ENCODE peak calls at places on chromosome X, in six cellular contexts. K is glutamatergic neuron, P is mammary epithelial cell, L is psoas muscle, M is tibial nerve, H is breast epithelium. I is an unnamed sample.

GRCh38 chrX:9374537-9374936 is 90.3 kb upstream of the TBL1X start:
- DNase-seq in K (no peak), P (no peak), L (no peak), M (no peak), H (no peak), I (no peak)

GRCh38 chrX:68710870-68711576 is 63.6 kb downstream of the STARD8 start:
- DNase-seq in K (peak; percentile 42), P (peak; percentile 25), L (peak; percentile 61), M (no peak), H (no peak), I (no peak)

GRCh38 chrX:54423161-54423888 is 16.9 kb upstream of the TSR2 start:
- DNase-seq in K (peak; percentile 22), P (no peak), L (no peak), M (no peak), H (no peak), I (no peak)

GRCh38 chrX:47650164-47651042 is at the start of gene ELK1:
- DNase-seq in K (peak; percentile 88), P (peak; percentile 97), L (peak; percentile 97), M (peak; percentile 89), H (peak; percentile 92), I (peak; percentile 87)

GRCh38 chrX:48903290-48903689 is 5.6 kb downstream of the PQBP1 start:
- DNase-seq in K (no peak), P (no peak), L (no peak), M (no peak), H (no peak), I (no peak)

GRCh38 chrX:140712413-140713173 is 3.0 kb downstream of the LINC00632 start:
- DNase-seq in K (peak; percentile 73), P (no peak), L (peak; percentile 62), M (peak; percentile 13), H (peak; percentile 52), I (peak; percentile 92)

GRCh38 chrX:101347859-101348451 is 587 bp downstream of the TIMM8A start:
- DNase-seq in K (no peak), P (peak; percentile 15), L (no peak), M (no peak), H (no peak), I (no peak)

GRCh38 chrX:16666541-16666940 is 16.6 kb downstream of the S100G start:
- DNase-seq in K (no peak), P (no peak), L (no peak), M (no peak), H (no peak), I (no peak)

GRCh38 chrX:119419146-119419545 is 20.0 kb downstream of the SLC25A43 start:
- DNase-seq in K (no peak), P (no peak), L (no peak), M (no peak), H (no peak), I (no peak)

GRCh38 chrX:150436200-150436599 is 73.1 kb downstream of the MAMLD1 start:
- DNase-seq in K (no peak), P (no peak), L (no peak), M (no peak), H (no peak), I (no peak)

GRCh38 chrX:63657821-63658220 is 127.2 kb downstream of the ARHGEF9 start:
- DNase-seq in K (no peak), P (peak; percentile 6), L (peak; percentile 50), M (no peak), H (no peak), I (no peak)

GRCh38 chrX:153499258-153499657 is 4.5 kb downstream of the BGN start:
- DNase-seq in K (no peak), P (no peak), L (no peak), M (no peak), H (no peak), I (no peak)

GRCh38 chrX:68929332-68930150 is 100.7 kb downstream of the EFNB1 start:
- DNase-seq in K (no peak), P (peak; percentile 66), L (peak; percentile 69), M (no peak), H (no peak), I (no peak)

GRCh38 chrX:10110984-10111363 is 45.8 kb upstream of the CLCN4 start:
- DNase-seq in K (no peak), P (no peak), L (no peak), M (no peak), H (no peak), I (no peak)

GRCh38 chrX:123871309-123871708 is 11.5 kb downstream of the XIAP start:
- DNase-seq in K (no peak), P (no peak), L (no peak), M (no peak), H (no peak), I (no peak)

GRCh38 chrX:150257348-150258175 is 105.6 kb upstream of the MAMLD1 start:
- DNase-seq in K (no peak), P (no peak), L (no peak), M (no peak), H (no peak), I (no peak)

GRCh38 chrX:53319614-53320542 is 38.5 kb upstream of the IQSEC2 start:
- DNase-seq in K (peak; percentile 23), P (no peak), L (no peak), M (no peak), H (no peak), I (no peak)

GRCh38 chrX:68751372-68751771 is 77.4 kb upstream of the EFNB1 start:
- DNase-seq in K (no peak), P (no peak), L (no peak), M (no peak), H (no peak), I (no peak)

GRCh38 chrX:111823068-111823467 is 52.9 kb upstream of the TRPC5OS start:
- DNase-seq in K (peak; percentile 53), P (no peak), L (no peak), M (no peak), H (no peak), I (no peak)

GRCh38 chrX:25524150-25524549 is 508.4 kb upstream of the ARX start:
- DNase-seq in K (no peak), P (no peak), L (no peak), M (no peak), H (no peak), I (no peak)

GRCh38 chrX:39948564-39948963 is 149.2 kb downstream of the BCOR start:
- DNase-seq in K (peak; percentile 26), P (no peak), L (no peak), M (no peak), H (no peak), I (no peak)

GRCh38 chrX:12685541-12685940 is 105.7 kb upstream of the PRPS2 start:
- DNase-seq in K (no peak), P (peak; percentile 63), L (no peak), M (no peak), H (no peak), I (no peak)

GRCh38 chrX:134632386-134632785 is 25.9 kb downstream of the PLAC1 start:
- DNase-seq in K (no peak), P (no peak), L (no peak), M (no peak), H (no peak), I (no peak)

GRCh38 chrX:121000589-121000988 is 15.0 kb upstream of the CT47A1 start:
- DNase-seq in K (no peak), P (peak; percentile 33), L (no peak), M (no peak), H (no peak), I (no peak)

GRCh38 chrX:81021478-81021877 is 180.2 kb downstream of the HMGN5 start:
- DNase-seq in K (no peak), P (no peak), L (no peak), M (no peak), H (no peak), I (no peak)
- TF ChIP-seq CTCF in K (no peak), P (no peak), L (no peak), M (no peak), H (no peak), I (no peak)

DNA sequence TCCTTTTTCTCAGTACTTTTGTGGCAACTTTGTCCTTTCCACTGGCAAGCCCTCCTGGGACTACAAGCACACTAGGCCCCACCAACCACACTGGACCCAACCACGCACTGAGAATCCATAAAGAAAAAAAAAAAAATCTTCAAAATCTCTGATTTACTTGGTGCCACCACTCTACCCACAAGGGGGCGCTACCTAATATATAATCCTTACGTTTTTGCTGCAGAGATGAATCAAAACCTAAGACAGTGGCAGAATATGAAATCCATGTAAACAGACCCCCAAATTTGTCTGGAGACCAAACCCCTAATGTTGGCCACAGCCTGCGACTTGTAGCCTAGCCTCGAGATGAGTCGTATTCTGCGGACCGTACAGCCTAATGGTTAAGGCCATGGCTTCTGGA is 63.5 kb upstream of the ARHGAP36 start:
- DNase-seq in K (peak; percentile 22), P (no peak), L (no peak), M (no peak), H (no peak), I (no peak)
- TF ChIP-seq CTCF in K (peak; percentile 75), P (peak; percentile 56), L (peak; percentile 41), M (no peak), H (no peak), I (peak; percentile 89)

GRCh38 chrX:13892856-13893255 is 76.0 kb upstream of the GPM6B start:
- DNase-seq in K (no peak), P (peak; percentile 17), L (no peak), M (no peak), H (no peak), I (no peak)
- TF ChIP-seq CTCF in K (no peak), P (no peak), L (no peak), M (no peak), H (no peak), I (no peak)

DNA sequence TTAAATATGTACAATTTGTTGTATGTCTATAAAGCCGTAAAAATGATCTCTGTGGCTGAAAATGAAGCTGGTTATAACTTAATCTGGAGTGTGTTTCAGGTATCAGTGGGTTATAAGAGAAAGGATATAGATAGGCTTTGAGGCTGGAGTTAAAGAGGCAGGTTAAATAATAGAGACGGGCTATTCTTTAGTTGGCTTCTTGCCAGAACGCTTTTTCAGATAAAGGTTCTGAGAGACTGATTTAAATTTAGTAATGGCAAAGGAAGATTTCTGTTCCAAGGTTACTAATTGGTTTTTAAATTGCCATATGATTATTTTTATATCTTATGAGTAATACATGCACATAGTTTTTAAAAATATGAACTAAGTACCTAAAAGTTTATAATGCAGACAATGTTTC is 117.4 kb downstream of the AWAT2 start:
- DNase-seq in K (no peak), P (no peak), L (no peak), M (no peak), H (no peak), I (no peak)
- TF ChIP-seq CTCF in K (no peak), P (no peak), L (no peak), M (no peak), H (no peak), I (no peak)

DNA sequence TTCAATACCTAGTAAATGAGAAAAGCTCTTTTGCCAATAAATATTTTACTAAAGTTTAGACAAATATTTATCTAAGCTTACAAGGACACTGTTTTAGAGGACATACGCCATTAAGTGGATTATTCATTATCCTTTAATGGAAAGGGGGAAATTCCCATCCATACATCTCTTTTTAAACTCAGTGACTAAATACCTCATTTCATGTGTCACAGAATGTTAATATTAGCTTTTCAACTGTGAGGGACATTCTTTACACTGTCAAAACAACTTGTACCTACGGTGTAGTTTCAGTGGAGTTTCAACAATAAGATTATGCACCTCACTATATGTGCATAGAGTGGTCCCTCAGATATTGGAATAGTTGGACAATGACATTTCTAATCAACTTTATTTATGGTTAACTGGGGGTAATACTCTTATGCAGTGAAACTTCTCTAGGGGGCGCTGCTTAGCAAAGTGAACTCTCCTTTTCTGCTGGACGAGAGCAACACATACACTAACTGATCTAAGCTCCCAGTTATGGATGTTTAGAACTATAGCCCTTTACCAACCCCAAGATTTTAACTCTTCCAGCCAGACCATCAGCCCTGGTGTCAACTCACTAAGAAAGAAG is 9.7 kb downstream of the HS6ST2 start:
- DNase-seq in K (no peak), P (no peak), L (no peak), M (no peak), H (no peak), I (no peak)
- TF ChIP-seq CTCF in K (peak; percentile 49), P (peak; percentile 10), L (no peak), M (no peak), H (no peak), I (peak; percentile 50)